ENCODE peak calls at places on chromosomes 12 and 14, in seven cellular contexts. Y is testis, R is MM.1S, G is fibroblast of pulmonary artery, N is H9, J is HFF-Myc, C is bronchial epithelial cell. V is an unnamed sample.

GRCh38 chr14:24694680-24695079 is 60.7 kb upstream of the GZMB start:
- DNase-seq in Y (no peak), R (no peak), G (no peak), N (no peak), J (no peak), C (no peak), V (no peak)

GRCh38 chr14:23114669-23115491 is 4.2 kb downstream of the CEBPE start:
- DNase-seq in Y (no peak), R (no peak), G (peak; percentile 94), N (no peak), J (peak; percentile 66), C (peak; percentile 97), V (no peak)

GRCh38 chr14:53956427-53957201 is at the start of gene BMP4:
- DNase-seq in Y (peak; percentile 48), R (no peak), G (peak; percentile 29), N (peak; percentile 95), J (peak; percentile 79), C (peak; percentile 79), V (no peak)

GRCh38 chr12:6368906-6369525 is 6.3 kb downstream of the SCNN1A start:
- DNase-seq in Y (no peak), R (no peak), G (no peak), N (no peak), J (no peak), C (no peak), V (no peak)

GRCh38 chr14:35347323-35348043 is 55.3 kb downstream of the PSMA6 start:
- DNase-seq in Y (peak; percentile 82), R (no peak), G (no peak), N (no peak), J (no peak), C (no peak), V (no peak)

GRCh38 chr12:2804390-2805145 is 7.9 kb upstream of the ITFG2 start:
- DNase-seq in Y (peak; percentile 42), R (no peak), G (peak; percentile 83), N (no peak), J (no peak), C (no peak), V (no peak)

GRCh38 chr12:130513572-130513971 is 175.9 kb downstream of the PIWIL1 start:
- DNase-seq in Y (no peak), R (no peak), G (no peak), N (no peak), J (no peak), C (no peak), V (no peak)

GRCh38 chr14:57833304-57833703 is 32.6 kb downstream of the SLC35F4 start:
- DNase-seq in Y (no peak), R (no peak), G (peak; percentile 85), N (no peak), J (peak; percentile 75), C (peak; percentile 98), V (peak; percentile 28)

GRCh38 chr14:83463500-83464098 is 1929.9 kb upstream of the SEL1L start:
- DNase-seq in Y (peak; percentile 80), R (peak; percentile 14), G (peak; percentile 77), N (peak; percentile 53), J (peak; percentile 44), C (peak; percentile 43), V (peak; percentile 39)

GRCh38 chr12:131389051-131390013 is 321.6 kb upstream of the SFSWAP start:
- DNase-seq in Y (no peak), R (no peak), G (no peak), N (no peak), J (no peak), C (no peak), V (no peak)

GRCh38 chr12:10301103-10301502 is 6.6 kb upstream of the KLRD1 start:
- DNase-seq in Y (no peak), R (no peak), G (no peak), N (no peak), J (no peak), C (no peak), V (no peak)

GRCh38 chr12:119479121-119479561 is 114.4 kb upstream of the TMEM233 start:
- DNase-seq in Y (no peak), R (no peak), G (no peak), N (no peak), J (no peak), C (no peak), V (peak; percentile 56)

GRCh38 chr14:91899213-91899612 is 31.9 kb upstream of the TC2N start:
- DNase-seq in Y (no peak), R (no peak), G (no peak), N (no peak), J (no peak), C (no peak), V (peak; percentile 63)

GRCh38 chr12:70240677-70241076 is 2.6 kb upstream of the CNOT2 start:
- DNase-seq in Y (no peak), R (peak; percentile 31), G (no peak), N (no peak), J (no peak), C (no peak), V (no peak)

GRCh38 chr12:123773375-123773774 is 11.3 kb downstream of the DNAH10 start:
- DNase-seq in Y (no peak), R (no peak), G (no peak), N (no peak), J (no peak), C (no peak), V (no peak)

GRCh38 chr12:26471560-26471959 is 276.2 kb downstream of the SSPN start:
- DNase-seq in Y (no peak), R (no peak), G (peak; percentile 38), N (no peak), J (no peak), C (no peak), V (no peak)

GRCh38 chr12:122124370-122124769 is 45.8 kb downstream of the MLXIP start:
- DNase-seq in Y (no peak), R (no peak), G (no peak), N (no peak), J (no peak), C (no peak), V (no peak)

GRCh38 chr12:93230311-93230689 is 147.4 kb upstream of the NUDT4 start:
- DNase-seq in Y (no peak), R (no peak), G (no peak), N (no peak), J (no peak), C (no peak), V (no peak)

GRCh38 chr12:102816816-102817434 is 100.1 kb downstream of the PAH start:
- DNase-seq in Y (peak; percentile 22), R (peak; percentile 19), G (peak; percentile 44), N (no peak), J (peak; percentile 14), C (peak; percentile 33), V (no peak)

GRCh38 chr12:39605996-39606395 is 13.6 kb downstream of the ABCD2 start:
- DNase-seq in Y (no peak), R (no peak), G (peak; percentile 63), N (no peak), J (no peak), C (peak; percentile 63), V (no peak)

GRCh38 chr12:46693034-46693433 is 132.8 kb downstream of the SLC38A4 start:
- DNase-seq in Y (no peak), R (no peak), G (no peak), N (no peak), J (no peak), C (no peak), V (no peak)

GRCh38 chr14:53999061-53999488 is 42.5 kb upstream of the BMP4 start:
- DNase-seq in Y (no peak), R (no peak), G (peak; percentile 48), N (no peak), J (peak; percentile 40), C (no peak), V (no peak)

GRCh38 chr12:98743362-98743953 is 98.4 kb downstream of the APAF1 start:
- DNase-seq in Y (no peak), R (no peak), G (no peak), N (peak; percentile 62), J (no peak), C (peak; percentile 12), V (no peak)

GRCh38 chr12:45598761-45599160 is 130.7 kb upstream of the ARID2 start:
- DNase-seq in Y (no peak), R (no peak), G (no peak), N (no peak), J (no peak), C (peak; percentile 38), V (no peak)

GRCh38 chr14:52240623-52241022 is 26.9 kb upstream of the PTGDR start:
- DNase-seq in Y (no peak), R (no peak), G (no peak), N (no peak), J (no peak), C (no peak), V (no peak)

GRCh38 chr12:30877110-30877875 is 49.3 kb upstream of the TSPAN11 start:
- DNase-seq in Y (no peak), R (no peak), G (no peak), N (no peak), J (no peak), C (peak; percentile 32), V (no peak)

GRCh38 chr14:41922014-41922413 is 315.3 kb downstream of the LRFN5 start:
- DNase-seq in Y (no peak), R (no peak), G (no peak), N (no peak), J (no peak), C (no peak), V (no peak)

GRCh38 chr12:39426636-39427245 is 16.2 kb downstream of the KIF21A start:
- DNase-seq in Y (no peak), R (no peak), G (no peak), N (no peak), J (peak; percentile 38), C (peak; percentile 99), V (no peak)

DNA sequence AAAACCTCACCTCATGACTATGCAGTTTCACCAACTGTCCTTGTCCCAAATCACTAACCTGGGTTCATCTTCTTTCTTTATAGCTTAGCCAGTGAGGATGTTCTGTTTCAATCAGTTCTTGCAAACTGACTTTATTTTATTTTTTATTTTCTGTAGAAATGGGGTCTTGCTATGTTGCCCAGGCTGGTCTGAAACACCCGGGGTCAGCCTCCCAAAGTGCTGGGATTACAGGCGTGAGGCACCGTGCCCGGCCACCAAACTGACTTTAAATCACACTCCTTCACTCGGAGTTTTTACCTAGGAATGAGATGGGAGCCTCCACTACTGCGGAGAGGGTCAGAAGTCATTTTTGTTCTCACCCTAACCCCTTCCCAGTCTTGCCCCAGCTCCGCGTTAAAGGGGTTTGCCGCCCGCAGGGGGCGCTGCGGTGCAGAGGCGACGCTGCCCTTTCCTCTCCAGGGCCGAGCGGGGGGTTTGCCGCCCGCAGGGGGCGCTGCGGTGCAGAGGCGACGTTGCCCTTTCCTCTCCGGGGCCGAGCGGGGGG is 7.0 kb upstream of the B4GALNT3 start:
- DNase-seq in Y (peak; percentile 78), R (peak; percentile 65), G (no peak), N (peak; percentile 20), J (no peak), C (no peak), V (no peak)
- TF ChIP-seq CTCF in Y (no peak), R (no peak), G (peak; percentile 25), N (no peak), J (no peak), C (no peak), V (peak; percentile 48)

GRCh38 chr14:89214221-89214965 is 202.6 kb downstream of the FOXN3 start:
- DNase-seq in Y (peak; percentile 78), R (no peak), G (no peak), N (no peak), J (no peak), C (peak; percentile 96), V (peak; percentile 100)
- TF ChIP-seq CTCF in Y (no peak), R (no peak), G (no peak), N (no peak), J (no peak), C (peak; percentile 30), V (peak; percentile 28)

GRCh38 chr14:85531594-85532391 is 1.8 kb downstream of the FLRT2 start:
- DNase-seq in Y (peak; percentile 81), R (no peak), G (peak; percentile 88), N (peak; percentile 78), J (no peak), C (peak; percentile 74), V (no peak)
- TF ChIP-seq CTCF in Y (no peak), R (no peak), G (peak; percentile 51), N (no peak), J (peak; percentile 44), C (peak; percentile 53), V (no peak)

GRCh38 chr14:76773188-76773885 is 12.1 kb downstream of the VASH1 start:
- DNase-seq in Y (peak; percentile 69), R (no peak), G (peak; percentile 93), N (peak; percentile 25), J (peak; percentile 63), C (peak; percentile 69), V (no peak)
- TF ChIP-seq CTCF in Y (no peak), R (no peak), G (peak; percentile 21), N (no peak), J (no peak), C (peak; percentile 4), V (no peak)

V was measured in LNCaP clone FGC.